ENCODE peak calls at places on chromosomes 12 and 14, in six cellular contexts. One of them, this sample, is unnamed.

GRCh38 chr14:50027797-50028196 is 88.6 kb downstream of the VCPKMT start:
- DNase-seq in RWPE2: no peak
- DNase-seq in SJSA1: no peak
- DNase-seq in suprapubic skin: no peak
- DNase-seq in right lobe of liver: no peak
- DNase-seq in CD4-positive, alpha-beta memory T cell: no peak
- DNase-seq in this sample: no peak

GRCh38 chr12:96047621-96048211 is 12.3 kb upstream of the LTA4H start:
- DNase-seq in CD4-positive, alpha-beta memory T cell: peak; percentile 36
- DNase-seq in RWPE2: no peak
- DNase-seq in SJSA1: no peak
- DNase-seq in suprapubic skin: no peak
- DNase-seq in right lobe of liver: no peak
- DNase-seq in this sample: peak; percentile 69

GRCh38 chr14:105498430-105499255 is 7.6 kb downstream of the TEDC1 start:
- DNase-seq in SJSA1: no peak
- DNase-seq in CD4-positive, alpha-beta memory T cell: no peak
- DNase-seq in suprapubic skin: peak; percentile 70
- DNase-seq in RWPE2: peak; percentile 78
- DNase-seq in right lobe of liver: peak; percentile 45
- DNase-seq in this sample: no peak

GRCh38 chr14:70697681-70698080 is 56.0 kb downstream of the TTC9 start:
- DNase-seq in suprapubic skin: no peak
- DNase-seq in CD4-positive, alpha-beta memory T cell: no peak
- DNase-seq in RWPE2: no peak
- DNase-seq in SJSA1: no peak
- DNase-seq in right lobe of liver: no peak
- DNase-seq in this sample: no peak

GRCh38 chr12:48793696-48794095 is 4.8 kb upstream of the ADCY6 start:
- DNase-seq in suprapubic skin: no peak
- DNase-seq in SJSA1: no peak
- DNase-seq in right lobe of liver: no peak
- DNase-seq in CD4-positive, alpha-beta memory T cell: no peak
- DNase-seq in RWPE2: no peak
- DNase-seq in this sample: no peak

GRCh38 chr12:52081263-52081733 is 1.8 kb downstream of the SMIM41 start:
- DNase-seq in SJSA1: no peak
- DNase-seq in right lobe of liver: no peak
- DNase-seq in RWPE2: no peak
- DNase-seq in CD4-positive, alpha-beta memory T cell: no peak
- DNase-seq in suprapubic skin: no peak
- DNase-seq in this sample: no peak

GRCh38 chr14:78764240-78764639 is 594.1 kb downstream of the NRXN3 start:
- DNase-seq in RWPE2: no peak
- DNase-seq in right lobe of liver: no peak
- DNase-seq in SJSA1: peak; percentile 38
- DNase-seq in CD4-positive, alpha-beta memory T cell: no peak
- DNase-seq in suprapubic skin: no peak
- DNase-seq in this sample: peak; percentile 60

GRCh38 chr12:66538970-66539369 is 139.9 kb downstream of the GRIP1 start:
- DNase-seq in suprapubic skin: no peak
- DNase-seq in right lobe of liver: no peak
- DNase-seq in RWPE2: no peak
- DNase-seq in CD4-positive, alpha-beta memory T cell: no peak
- DNase-seq in SJSA1: no peak
- DNase-seq in this sample: no peak

GRCh38 chr14:54830650-54831049 is 72.0 kb downstream of the GCH1 start:
- DNase-seq in SJSA1: no peak
- DNase-seq in RWPE2: no peak
- DNase-seq in right lobe of liver: no peak
- DNase-seq in suprapubic skin: no peak
- DNase-seq in CD4-positive, alpha-beta memory T cell: no peak
- DNase-seq in this sample: no peak

GRCh38 chr14:106875503-106875902 is 1349.1 kb downstream of the TMEM121 start:
- DNase-seq in right lobe of liver: no peak
- DNase-seq in RWPE2: no peak
- DNase-seq in suprapubic skin: no peak
- DNase-seq in CD4-positive, alpha-beta memory T cell: peak; percentile 13
- DNase-seq in SJSA1: no peak
- DNase-seq in this sample: no peak

GRCh38 chr12:94172973-94173372 is 24.6 kb downstream of the PLXNC1 start:
- DNase-seq in SJSA1: peak; percentile 20
- DNase-seq in suprapubic skin: no peak
- DNase-seq in RWPE2: no peak
- DNase-seq in right lobe of liver: no peak
- DNase-seq in CD4-positive, alpha-beta memory T cell: no peak
- DNase-seq in this sample: peak; percentile 98

GRCh38 chr14:64731141-64731581 is 26.9 kb downstream of the PLEKHG3 start:
- DNase-seq in suprapubic skin: no peak
- DNase-seq in right lobe of liver: no peak
- DNase-seq in SJSA1: no peak
- DNase-seq in CD4-positive, alpha-beta memory T cell: no peak
- DNase-seq in RWPE2: peak; percentile 64
- DNase-seq in this sample: no peak

GRCh38 chr14:104827173-104828055 is 26.5 kb downstream of the ZBTB42 start:
- DNase-seq in CD4-positive, alpha-beta memory T cell: peak; percentile 60
- DNase-seq in suprapubic skin: no peak
- DNase-seq in right lobe of liver: peak; percentile 56
- DNase-seq in SJSA1: peak; percentile 25
- DNase-seq in RWPE2: peak; percentile 75
- DNase-seq in this sample: peak; percentile 55

GRCh38 chr14:55749201-55749812 is 169.3 kb downstream of the KTN1 start:
- DNase-seq in SJSA1: no peak
- DNase-seq in RWPE2: no peak
- DNase-seq in suprapubic skin: no peak
- DNase-seq in right lobe of liver: peak; percentile 49
- DNase-seq in CD4-positive, alpha-beta memory T cell: no peak
- DNase-seq in this sample: peak; percentile 54

GRCh38 chr14:104893435-104894207 is 28.6 kb downstream of the CEP170B start:
- DNase-seq in CD4-positive, alpha-beta memory T cell: no peak
- DNase-seq in right lobe of liver: peak; percentile 49
- DNase-seq in RWPE2: peak; percentile 77
- DNase-seq in SJSA1: no peak
- DNase-seq in suprapubic skin: peak; percentile 65
- DNase-seq in this sample: no peak

GRCh38 chr14:69615471-69616407 is 4.3 kb downstream of the SUSD6 start:
- DNase-seq in CD4-positive, alpha-beta memory T cell: peak; percentile 65
- DNase-seq in RWPE2: no peak
- DNase-seq in right lobe of liver: peak; percentile 65
- DNase-seq in suprapubic skin: no peak
- DNase-seq in SJSA1: peak; percentile 59
- DNase-seq in this sample: peak; percentile 90

GRCh38 chr14:90728951-90729350 is 87.3 kb downstream of the TTC7B start:
- DNase-seq in CD4-positive, alpha-beta memory T cell: no peak
- DNase-seq in suprapubic skin: no peak
- DNase-seq in RWPE2: no peak
- DNase-seq in right lobe of liver: no peak
- DNase-seq in SJSA1: no peak
- DNase-seq in this sample: no peak

GRCh38 chr12:28780096-28780495 is 369.0 kb upstream of the FAR2 start:
- DNase-seq in suprapubic skin: no peak
- DNase-seq in RWPE2: no peak
- DNase-seq in right lobe of liver: no peak
- DNase-seq in SJSA1: no peak
- DNase-seq in CD4-positive, alpha-beta memory T cell: no peak
- DNase-seq in this sample: no peak

GRCh38 chr14:23629204-23629603 is 7.0 kb upstream of the DHRS2 start:
- DNase-seq in suprapubic skin: no peak
- DNase-seq in CD4-positive, alpha-beta memory T cell: no peak
- DNase-seq in right lobe of liver: no peak
- DNase-seq in RWPE2: no peak
- DNase-seq in SJSA1: no peak
- DNase-seq in this sample: no peak

GRCh38 chr12:101243616-101244015 is 33.6 kb upstream of the SLC5A8 start:
- DNase-seq in SJSA1: no peak
- DNase-seq in RWPE2: no peak
- DNase-seq in CD4-positive, alpha-beta memory T cell: no peak
- DNase-seq in right lobe of liver: no peak
- DNase-seq in suprapubic skin: no peak
- DNase-seq in this sample: no peak

GRCh38 chr14:24952851-24953666 is 96.9 kb downstream of the STXBP6 start:
- DNase-seq in CD4-positive, alpha-beta memory T cell: no peak
- DNase-seq in right lobe of liver: no peak
- DNase-seq in suprapubic skin: no peak
- DNase-seq in SJSA1: no peak
- DNase-seq in RWPE2: no peak
- DNase-seq in this sample: no peak

GRCh38 chr14:65819567-65819966 is 407.0 kb downstream of the FUT8 start:
- DNase-seq in right lobe of liver: no peak
- DNase-seq in RWPE2: no peak
- DNase-seq in SJSA1: no peak
- DNase-seq in CD4-positive, alpha-beta memory T cell: no peak
- DNase-seq in suprapubic skin: no peak
- DNase-seq in this sample: no peak

GRCh38 chr14:21095430-21096205 is 2.8 kb downstream of the ZNF219 start:
- DNase-seq in RWPE2: no peak
- DNase-seq in right lobe of liver: no peak
- DNase-seq in CD4-positive, alpha-beta memory T cell: no peak
- DNase-seq in SJSA1: no peak
- DNase-seq in suprapubic skin: no peak
- DNase-seq in this sample: peak; percentile 34

GRCh38 chr12:110073049-110073831 is 24.9 kb upstream of the C12orf76 start:
- DNase-seq in SJSA1: no peak
- DNase-seq in CD4-positive, alpha-beta memory T cell: peak; percentile 20
- DNase-seq in RWPE2: no peak
- DNase-seq in right lobe of liver: peak; percentile 68
- DNase-seq in suprapubic skin: no peak
- DNase-seq in this sample: peak; percentile 25

GRCh38 chr12:79933580-79934264 is 1.2 kb downstream of the PPP1R12A start:
- DNase-seq in right lobe of liver: no peak
- DNase-seq in CD4-positive, alpha-beta memory T cell: peak; percentile 6
- DNase-seq in RWPE2: no peak
- DNase-seq in suprapubic skin: no peak
- DNase-seq in SJSA1: peak; percentile 44
- DNase-seq in this sample: peak; percentile 55

GRCh38 chr14:22549981-22550670 is 38.9 kb downstream of the DAD1 start:
- DNase-seq in suprapubic skin: no peak
- DNase-seq in RWPE2: no peak
- DNase-seq in CD4-positive, alpha-beta memory T cell: peak; percentile 63
- DNase-seq in right lobe of liver: no peak
- DNase-seq in SJSA1: peak; percentile 89
- DNase-seq in this sample: peak; percentile 54

GRCh38 chr14:99676657-99677056 is 7.4 kb upstream of the CYP46A1 start:
- DNase-seq in right lobe of liver: no peak
- DNase-seq in CD4-positive, alpha-beta memory T cell: no peak
- DNase-seq in RWPE2: no peak
- DNase-seq in SJSA1: no peak
- DNase-seq in suprapubic skin: no peak
- DNase-seq in this sample: no peak

GRCh38 chr12:13724136-13724535 is 257.3 kb downstream of the GRIN2B start:
- DNase-seq in CD4-positive, alpha-beta memory T cell: no peak
- DNase-seq in suprapubic skin: no peak
- DNase-seq in RWPE2: no peak
- DNase-seq in SJSA1: no peak
- DNase-seq in right lobe of liver: no peak
- DNase-seq in this sample: no peak
- H3K27me3 ChIP-seq in CD4-positive, alpha-beta memory T cell: no peaks in the 10 kb centered on the region
- H3K27me3 ChIP-seq in suprapubic skin: no peaks in the 10 kb centered on the region
- H3K27me3 ChIP-seq in RWPE2: no peaks in the 10 kb centered on the region
- H3K27me3 ChIP-seq in SJSA1: no peaks in the 10 kb centered on the region
- H3K27me3 ChIP-seq in right lobe of liver: no peaks in the 10 kb centered on the region
- H3K27me3 ChIP-seq in this sample: peaks cover 52% of the 10 kb centered on the region

GRCh38 chr14:61149896-61150295 is 131.2 kb downstream of the TMEM30B start:
- DNase-seq in RWPE2: no peak
- DNase-seq in SJSA1: no peak
- DNase-seq in right lobe of liver: no peak
- DNase-seq in CD4-positive, alpha-beta memory T cell: no peak
- DNase-seq in suprapubic skin: no peak
- DNase-seq in this sample: no peak

GRCh38 chr14:61152851-61153364 is 128.2 kb downstream of the TMEM30B start:
- DNase-seq in RWPE2: no peak
- DNase-seq in suprapubic skin: no peak
- DNase-seq in CD4-positive, alpha-beta memory T cell: no peak
- DNase-seq in right lobe of liver: no peak
- DNase-seq in SJSA1: no peak
- DNase-seq in this sample: peak; percentile 67

GRCh38 chr14:61151276-61151675 is 129.9 kb downstream of the TMEM30B start:
- DNase-seq in right lobe of liver: no peak
- DNase-seq in RWPE2: no peak
- DNase-seq in CD4-positive, alpha-beta memory T cell: no peak
- DNase-seq in suprapubic skin: no peak
- DNase-seq in SJSA1: no peak
- DNase-seq in this sample: peak; percentile 49

GRCh38 chr14:61148742-61149350 is 132.3 kb downstream of the TMEM30B start:
- DNase-seq in SJSA1: no peak
- DNase-seq in CD4-positive, alpha-beta memory T cell: no peak
- DNase-seq in RWPE2: no peak
- DNase-seq in suprapubic skin: no peak
- DNase-seq in right lobe of liver: no peak
- DNase-seq in this sample: no peak

GRCh38 chr14:61150851-61151250 is 130.3 kb downstream of the TMEM30B start:
- DNase-seq in suprapubic skin: no peak
- DNase-seq in CD4-positive, alpha-beta memory T cell: no peak
- DNase-seq in right lobe of liver: no peak
- DNase-seq in RWPE2: no peak
- DNase-seq in SJSA1: no peak
- DNase-seq in this sample: peak; percentile 73
- H3K27me3 ChIP-seq in suprapubic skin: no peaks in the 10 kb centered on the region
- H3K27me3 ChIP-seq in CD4-positive, alpha-beta memory T cell: no peaks in the 10 kb centered on the region
- H3K27me3 ChIP-seq in right lobe of liver: no peaks in the 10 kb centered on the region
- H3K27me3 ChIP-seq in RWPE2: no peaks in the 10 kb centered on the region
- H3K27me3 ChIP-seq in SJSA1: no peaks in the 10 kb centered on the region
- H3K27me3 ChIP-seq in this sample: no peaks in the 10 kb centered on the region

DNA sequence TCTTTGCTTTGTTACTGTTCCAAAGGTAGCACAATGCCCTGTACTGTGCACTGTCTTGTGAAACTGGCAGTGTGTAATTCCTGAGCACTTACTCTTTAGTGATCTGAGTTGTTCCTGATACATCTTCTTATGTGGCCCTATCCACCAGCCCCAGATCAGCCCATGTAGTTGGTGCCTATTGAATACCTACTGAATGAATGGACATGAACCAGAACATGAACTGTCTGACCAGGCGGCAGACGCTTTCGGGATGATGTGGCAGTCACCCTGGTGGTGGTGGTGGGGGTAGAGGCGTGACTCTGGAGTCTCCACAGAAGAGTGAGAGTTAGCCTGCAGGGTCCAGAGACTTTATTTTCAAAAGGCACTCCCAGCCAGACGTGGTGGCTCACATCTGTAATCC is 46.6 kb upstream of the PAPOLA start:
- DNase-seq in right lobe of liver: no peak
- DNase-seq in CD4-positive, alpha-beta memory T cell: no peak
- DNase-seq in suprapubic skin: no peak
- DNase-seq in SJSA1: no peak
- DNase-seq in RWPE2: no peak
- DNase-seq in this sample: no peak
- H3K27me3 ChIP-seq in right lobe of liver: no peaks in the 10 kb centered on the region
- H3K27me3 ChIP-seq in CD4-positive, alpha-beta memory T cell: no peaks in the 10 kb centered on the region
- H3K27me3 ChIP-seq in suprapubic skin: no peaks in the 10 kb centered on the region
- H3K27me3 ChIP-seq in SJSA1: no peaks in the 10 kb centered on the region
- H3K27me3 ChIP-seq in RWPE2: no peaks in the 10 kb centered on the region
- H3K27me3 ChIP-seq in this sample: no peaks in the 10 kb centered on the region

DNA sequence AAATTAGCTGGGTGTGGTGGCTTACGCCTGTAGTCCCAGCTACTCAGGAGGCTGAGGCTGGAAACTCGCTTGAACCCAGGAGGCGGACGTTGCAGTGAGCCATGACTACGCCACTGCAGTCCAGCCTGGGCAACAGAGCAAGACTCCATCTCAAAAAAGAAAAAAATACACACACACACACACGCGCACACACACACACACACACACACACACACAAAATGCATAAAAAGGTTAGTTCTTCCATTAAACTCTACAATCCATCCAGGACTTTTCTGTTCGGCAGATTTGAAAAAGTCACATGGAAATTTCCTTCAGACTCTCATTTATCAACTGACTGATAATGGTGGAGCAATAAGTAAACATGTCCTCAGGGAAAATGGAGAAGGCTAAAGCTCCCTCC is 9.2 kb upstream of the VPS33A start:
- DNase-seq in right lobe of liver: no peak
- DNase-seq in SJSA1: no peak
- DNase-seq in suprapubic skin: no peak
- DNase-seq in CD4-positive, alpha-beta memory T cell: no peak
- DNase-seq in RWPE2: no peak
- DNase-seq in this sample: no peak
- H3K27me3 ChIP-seq in right lobe of liver: no peaks in the 10 kb centered on the region
- H3K27me3 ChIP-seq in SJSA1: no peaks in the 10 kb centered on the region
- H3K27me3 ChIP-seq in suprapubic skin: no peaks in the 10 kb centered on the region
- H3K27me3 ChIP-seq in CD4-positive, alpha-beta memory T cell: no peaks in the 10 kb centered on the region
- H3K27me3 ChIP-seq in RWPE2: no peaks in the 10 kb centered on the region
- H3K27me3 ChIP-seq in this sample: no peaks in the 10 kb centered on the region

This sample was measured in adipocyte.